ENCODE peak calls at places on chromosomes 13 and 19, in seven cellular contexts. One of them, this sample, is unnamed.

GRCh38 chr13:108218044-108218974 is at the start of gene ABHD13:
- DNase-seq in mucosa of descending colon: peak; percentile 92
- DNase-seq in pancreas: peak; percentile 93
- DNase-seq in breast epithelium: peak; percentile 86
- DNase-seq in cardiac muscle cell: peak; percentile 95
- DNase-seq in AG10803: peak; percentile 88
- DNase-seq in fibroblast of the aortic adventitia: peak; percentile 89
- DNase-seq in this sample: peak; percentile 51

GRCh38 chr19:5137571-5138124 is 168.7 kb downstream of the KDM4B start:
- DNase-seq in mucosa of descending colon: no peak
- DNase-seq in pancreas: peak; percentile 34
- DNase-seq in breast epithelium: no peak
- DNase-seq in cardiac muscle cell: no peak
- DNase-seq in AG10803: no peak
- DNase-seq in fibroblast of the aortic adventitia: no peak
- DNase-seq in this sample: no peak

GRCh38 chr13:43374621-43375020 is 351.2 kb downstream of the DNAJC15 start:
- DNase-seq in mucosa of descending colon: no peak
- DNase-seq in pancreas: no peak
- DNase-seq in breast epithelium: no peak
- DNase-seq in cardiac muscle cell: peak; percentile 80
- DNase-seq in AG10803: peak; percentile 90
- DNase-seq in fibroblast of the aortic adventitia: peak; percentile 74
- DNase-seq in this sample: no peak

GRCh38 chr13:40116008-40116407 is 460.5 kb downstream of the COG6 start:
- DNase-seq in mucosa of descending colon: no peak
- DNase-seq in pancreas: peak; percentile 51
- DNase-seq in breast epithelium: no peak
- DNase-seq in cardiac muscle cell: peak; percentile 96
- DNase-seq in AG10803: peak; percentile 48
- DNase-seq in fibroblast of the aortic adventitia: peak; percentile 84
- DNase-seq in this sample: no peak

GRCh38 chr13:94419304-94419943 is 60.1 kb downstream of the DCT start:
- DNase-seq in mucosa of descending colon: no peak
- DNase-seq in pancreas: no peak
- DNase-seq in breast epithelium: no peak
- DNase-seq in cardiac muscle cell: peak; percentile 82
- DNase-seq in AG10803: peak; percentile 44
- DNase-seq in fibroblast of the aortic adventitia: peak; percentile 76
- DNase-seq in this sample: no peak

GRCh38 chr13:43799191-43799590 is 12.4 kb upstream of the ENOX1 start:
- DNase-seq in mucosa of descending colon: no peak
- DNase-seq in pancreas: no peak
- DNase-seq in breast epithelium: no peak
- DNase-seq in cardiac muscle cell: no peak
- DNase-seq in AG10803: no peak
- DNase-seq in fibroblast of the aortic adventitia: no peak
- DNase-seq in this sample: peak; percentile 14

GRCh38 chr13:85798999-85799646 is at the start of gene SLITRK6:
- DNase-seq in mucosa of descending colon: no peak
- DNase-seq in pancreas: no peak
- DNase-seq in breast epithelium: no peak
- DNase-seq in cardiac muscle cell: peak; percentile 66
- DNase-seq in AG10803: no peak
- DNase-seq in fibroblast of the aortic adventitia: peak; percentile 8
- DNase-seq in this sample: peak; percentile 93

GRCh38 chr19:45130888-45131615 is 29.7 kb downstream of the NKPD1 start:
- DNase-seq in mucosa of descending colon: no peak
- DNase-seq in pancreas: no peak
- DNase-seq in breast epithelium: no peak
- DNase-seq in cardiac muscle cell: no peak
- DNase-seq in AG10803: no peak
- DNase-seq in fibroblast of the aortic adventitia: no peak
- DNase-seq in this sample: no peak

GRCh38 chr19:29810504-29810871 is 1.3 kb upstream of the CCNE1 start:
- DNase-seq in mucosa of descending colon: no peak
- DNase-seq in pancreas: no peak
- DNase-seq in breast epithelium: peak; percentile 25
- DNase-seq in cardiac muscle cell: no peak
- DNase-seq in AG10803: peak; percentile 5
- DNase-seq in fibroblast of the aortic adventitia: no peak
- DNase-seq in this sample: no peak

GRCh38 chr19:883661-884211 is 9.3 kb downstream of the MED16 start:
- DNase-seq in mucosa of descending colon: no peak
- DNase-seq in pancreas: no peak
- DNase-seq in breast epithelium: no peak
- DNase-seq in cardiac muscle cell: no peak
- DNase-seq in AG10803: no peak
- DNase-seq in fibroblast of the aortic adventitia: no peak
- DNase-seq in this sample: no peak

GRCh38 chr19:31289381-31289880 is 59.8 kb downstream of the TSHZ3 start:
- DNase-seq in mucosa of descending colon: no peak
- DNase-seq in pancreas: no peak
- DNase-seq in breast epithelium: no peak
- DNase-seq in cardiac muscle cell: no peak
- DNase-seq in AG10803: no peak
- DNase-seq in fibroblast of the aortic adventitia: no peak
- DNase-seq in this sample: no peak

GRCh38 chr19:46371371-46371901 is 24.5 kb downstream of the PPP5C start:
- DNase-seq in mucosa of descending colon: no peak
- DNase-seq in pancreas: no peak
- DNase-seq in breast epithelium: peak; percentile 45
- DNase-seq in cardiac muscle cell: no peak
- DNase-seq in AG10803: no peak
- DNase-seq in fibroblast of the aortic adventitia: no peak
- DNase-seq in this sample: no peak

GRCh38 chr19:29503785-29504184 is 22.0 kb upstream of the VSTM2B start:
- DNase-seq in mucosa of descending colon: no peak
- DNase-seq in pancreas: no peak
- DNase-seq in breast epithelium: no peak
- DNase-seq in cardiac muscle cell: no peak
- DNase-seq in AG10803: no peak
- DNase-seq in fibroblast of the aortic adventitia: no peak
- DNase-seq in this sample: no peak

GRCh38 chr13:75904012-75904411 is 267.9 kb downstream of the LMO7 start:
- DNase-seq in mucosa of descending colon: no peak
- DNase-seq in pancreas: no peak
- DNase-seq in breast epithelium: no peak
- DNase-seq in cardiac muscle cell: no peak
- DNase-seq in AG10803: no peak
- DNase-seq in fibroblast of the aortic adventitia: no peak
- DNase-seq in this sample: no peak

GRCh38 chr13:100825551-100825950 is 151.0 kb upstream of the TMTC4 start:
- DNase-seq in mucosa of descending colon: no peak
- DNase-seq in pancreas: no peak
- DNase-seq in breast epithelium: no peak
- DNase-seq in cardiac muscle cell: no peak
- DNase-seq in AG10803: peak; percentile 18
- DNase-seq in fibroblast of the aortic adventitia: peak; percentile 79
- DNase-seq in this sample: no peak

GRCh38 chr13:60627071-60627686 is 230.2 kb downstream of the TDRD3 start:
- DNase-seq in mucosa of descending colon: no peak
- DNase-seq in pancreas: no peak
- DNase-seq in breast epithelium: no peak
- DNase-seq in cardiac muscle cell: peak; percentile 48
- DNase-seq in AG10803: peak; percentile 13
- DNase-seq in fibroblast of the aortic adventitia: peak; percentile 27
- DNase-seq in this sample: no peak

GRCh38 chr13:100423375-100423774 is 165.2 kb downstream of the GGACT start:
- DNase-seq in mucosa of descending colon: no peak
- DNase-seq in pancreas: no peak
- DNase-seq in breast epithelium: no peak
- DNase-seq in cardiac muscle cell: peak; percentile 31
- DNase-seq in AG10803: peak; percentile 25
- DNase-seq in fibroblast of the aortic adventitia: peak; percentile 23
- DNase-seq in this sample: no peak

GRCh38 chr19:2210987-2211740 is 25.0 kb downstream of the PLEKHJ1 start:
- DNase-seq in mucosa of descending colon: no peak
- DNase-seq in pancreas: no peak
- DNase-seq in breast epithelium: no peak
- DNase-seq in cardiac muscle cell: no peak
- DNase-seq in AG10803: no peak
- DNase-seq in fibroblast of the aortic adventitia: no peak
- DNase-seq in this sample: no peak

GRCh38 chr13:95954266-95954665 is 98.9 kb downstream of the UGGT2 start:
- DNase-seq in mucosa of descending colon: no peak
- DNase-seq in pancreas: no peak
- DNase-seq in breast epithelium: no peak
- DNase-seq in cardiac muscle cell: no peak
- DNase-seq in AG10803: no peak
- DNase-seq in fibroblast of the aortic adventitia: no peak
- DNase-seq in this sample: no peak

GRCh38 chr19:35760711-35761349 is 2.9 kb downstream of the PROSER3 start:
- DNase-seq in mucosa of descending colon: no peak
- DNase-seq in pancreas: no peak
- DNase-seq in breast epithelium: no peak
- DNase-seq in cardiac muscle cell: no peak
- DNase-seq in AG10803: no peak
- DNase-seq in fibroblast of the aortic adventitia: no peak
- DNase-seq in this sample: no peak

GRCh38 chr13:76993021-76993420 is 1.1 kb downstream of the CLN5 start:
- DNase-seq in mucosa of descending colon: no peak
- DNase-seq in pancreas: no peak
- DNase-seq in breast epithelium: no peak
- DNase-seq in cardiac muscle cell: peak; percentile 21
- DNase-seq in AG10803: peak; percentile 32
- DNase-seq in fibroblast of the aortic adventitia: peak; percentile 29
- DNase-seq in this sample: no peak

DNA sequence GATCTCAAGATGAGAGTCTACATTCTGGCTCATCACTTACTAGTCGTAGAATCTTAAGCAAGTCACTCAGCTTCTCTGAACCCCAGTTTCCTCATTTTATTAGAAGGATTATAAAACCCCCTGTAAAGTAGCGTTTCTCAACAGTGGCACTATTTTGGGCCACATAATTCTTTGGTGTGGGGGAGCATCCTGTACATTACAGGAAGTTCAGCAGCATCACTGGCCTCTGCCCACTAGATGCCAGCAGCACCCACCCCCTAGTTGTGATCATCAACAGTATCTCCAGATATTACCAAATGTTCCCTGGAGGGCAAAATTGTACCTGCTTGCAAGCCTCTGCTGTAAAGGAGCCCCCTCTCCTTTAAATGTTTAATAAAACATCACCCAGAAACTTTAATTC is 22.6 kb downstream of the STARD13 start:
- DNase-seq in mucosa of descending colon: no peak
- DNase-seq in pancreas: no peak
- DNase-seq in breast epithelium: no peak
- DNase-seq in cardiac muscle cell: no peak
- DNase-seq in AG10803: no peak
- DNase-seq in fibroblast of the aortic adventitia: no peak
- DNase-seq in this sample: no peak
- TF ChIP-seq CTCF in mucosa of descending colon: no peak
- TF ChIP-seq CTCF in pancreas: no peak
- TF ChIP-seq CTCF in breast epithelium: no peak
- TF ChIP-seq CTCF in cardiac muscle cell: peak; percentile 6
- TF ChIP-seq CTCF in AG10803: peak; percentile 19
- TF ChIP-seq CTCF in fibroblast of the aortic adventitia: no peak
- TF ChIP-seq CTCF in this sample: no peak

GRCh38 chr13:28503182-28503980 is 8.5 kb upstream of the FLT1 start:
- DNase-seq in mucosa of descending colon: no peak
- DNase-seq in pancreas: no peak
- DNase-seq in breast epithelium: no peak
- DNase-seq in cardiac muscle cell: no peak
- DNase-seq in AG10803: no peak
- DNase-seq in fibroblast of the aortic adventitia: no peak
- DNase-seq in this sample: no peak

GRCh38 chr13:28510066-28510465 is 15.1 kb upstream of the FLT1 start:
- DNase-seq in mucosa of descending colon: no peak
- DNase-seq in pancreas: no peak
- DNase-seq in breast epithelium: no peak
- DNase-seq in cardiac muscle cell: no peak
- DNase-seq in AG10803: no peak
- DNase-seq in fibroblast of the aortic adventitia: no peak
- DNase-seq in this sample: no peak

GRCh38 chr13:28501547-28501946 is 6.6 kb upstream of the FLT1 start:
- DNase-seq in mucosa of descending colon: no peak
- DNase-seq in pancreas: no peak
- DNase-seq in breast epithelium: no peak
- DNase-seq in cardiac muscle cell: no peak
- DNase-seq in AG10803: no peak
- DNase-seq in fibroblast of the aortic adventitia: no peak
- DNase-seq in this sample: no peak

DNA sequence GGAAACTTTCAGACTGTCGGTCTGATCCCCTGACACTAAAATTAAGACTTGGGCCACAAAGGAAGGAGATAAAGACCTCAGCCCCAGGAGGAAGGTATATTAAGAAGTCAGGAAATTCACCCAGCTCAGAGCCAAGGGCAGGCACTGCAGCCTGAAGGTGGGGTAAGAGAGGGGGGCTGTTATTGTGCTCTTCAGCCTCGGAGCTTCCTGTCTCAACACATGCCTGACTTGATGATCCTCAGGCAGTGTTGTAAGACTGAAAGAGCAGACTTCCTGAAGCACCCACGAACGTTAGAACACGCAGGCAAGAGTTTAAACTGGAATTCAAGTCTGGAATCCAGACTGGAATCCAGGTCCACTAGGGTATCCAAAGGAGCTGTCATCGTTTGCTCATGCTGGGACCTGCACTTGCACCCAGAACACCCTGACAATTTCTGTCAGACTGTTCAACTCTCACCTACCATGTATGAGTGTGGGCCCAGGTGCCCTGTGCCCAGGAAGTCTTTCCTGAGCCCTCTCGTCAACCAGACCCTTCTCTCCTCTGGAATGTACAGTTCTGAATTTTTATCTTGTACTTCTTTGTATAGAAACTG is 10.7 kb upstream of the FLT1 start:
- DNase-seq in mucosa of descending colon: no peak
- DNase-seq in pancreas: no peak
- DNase-seq in breast epithelium: no peak
- DNase-seq in cardiac muscle cell: no peak
- DNase-seq in AG10803: no peak
- DNase-seq in fibroblast of the aortic adventitia: no peak
- DNase-seq in this sample: no peak
- H3K4me3 ChIP-seq in mucosa of descending colon: no peak overlapping the region
- H3K4me3 ChIP-seq in pancreas: no peak overlapping the region
- H3K4me3 ChIP-seq in breast epithelium: no peak overlapping the region
- H3K4me3 ChIP-seq in cardiac muscle cell: no peak overlapping the region
- H3K4me3 ChIP-seq in AG10803: no peak overlapping the region
- H3K4me3 ChIP-seq in fibroblast of the aortic adventitia: no peak overlapping the region
- H3K4me3 ChIP-seq in this sample: no peak overlapping the region

GRCh38 chr13:71320452-71320851 is 546.6 kb downstream of the DACH1 start:
- DNase-seq in mucosa of descending colon: no peak
- DNase-seq in pancreas: no peak
- DNase-seq in breast epithelium: no peak
- DNase-seq in cardiac muscle cell: peak; percentile 53
- DNase-seq in AG10803: no peak
- DNase-seq in fibroblast of the aortic adventitia: no peak
- DNase-seq in this sample: no peak
- TF ChIP-seq CTCF in mucosa of descending colon: no peak
- TF ChIP-seq CTCF in pancreas: no peak
- TF ChIP-seq CTCF in breast epithelium: no peak
- TF ChIP-seq CTCF in cardiac muscle cell: peak; percentile 56
- TF ChIP-seq CTCF in AG10803: no peak
- TF ChIP-seq CTCF in fibroblast of the aortic adventitia: no peak
- TF ChIP-seq CTCF in this sample: peak; percentile 34

DNA sequence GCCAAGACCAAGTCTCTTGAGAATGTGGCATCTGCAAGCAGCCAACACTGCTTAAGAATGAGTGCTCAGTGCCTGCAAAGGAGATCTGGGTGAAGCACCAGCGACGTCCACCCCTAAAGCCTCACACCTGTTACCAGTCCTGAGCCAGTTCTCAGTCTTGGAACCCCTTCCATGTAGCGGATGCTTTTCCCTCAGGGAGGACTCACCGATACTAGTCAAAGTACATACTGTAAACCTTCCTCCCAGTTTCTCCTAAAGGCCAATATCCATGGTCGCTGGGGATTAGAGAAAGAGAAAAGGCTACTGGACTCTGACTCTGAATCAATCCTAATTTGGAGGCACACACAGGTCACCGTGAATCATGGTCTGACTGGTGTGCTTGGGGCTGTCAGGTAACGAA is 4.2 kb upstream of the PTPRH start:
- DNase-seq in mucosa of descending colon: no peak
- DNase-seq in pancreas: no peak
- DNase-seq in breast epithelium: no peak
- DNase-seq in cardiac muscle cell: no peak
- DNase-seq in AG10803: no peak
- DNase-seq in fibroblast of the aortic adventitia: no peak
- DNase-seq in this sample: no peak
- H3K4me3 ChIP-seq in mucosa of descending colon: no peak overlapping the region
- H3K4me3 ChIP-seq in pancreas: no peak overlapping the region
- H3K4me3 ChIP-seq in breast epithelium: no peak overlapping the region
- H3K4me3 ChIP-seq in cardiac muscle cell: no peak overlapping the region
- H3K4me3 ChIP-seq in AG10803: no peak overlapping the region
- H3K4me3 ChIP-seq in fibroblast of the aortic adventitia: no peak overlapping the region
- H3K4me3 ChIP-seq in this sample: no peak overlapping the region